ENCODE peak calls at places on chromosomes 3 and 15, in ten cellular contexts. T is cardiac fibroblast, K is Calu3, Z is GM06990, M is MCF 10A, I is lower leg skin, J is esophagus squamous epithelium, V is hepatocyte, Q is GM12865, N is thoracic aorta. B is an unnamed sample.

GRCh38 chr15:88258021-88258641 is 1.6 kb upstream of the NTRK3 start:
- DNase-seq in T (no peak), K (no peak), Z (no peak), M (no peak), I (no peak), J (no peak), V (peak; percentile 53), Q (no peak), N (peak; percentile 32), B (no peak)

GRCh38 chr15:39181348-39181747 is 399.5 kb upstream of the THBS1 start:
- DNase-seq in T (no peak), K (no peak), Z (no peak), M (no peak), I (no peak), J (no peak), V (no peak), Q (no peak), N (no peak), B (no peak)

GRCh38 chr3:64238971-64239667 is 13.9 kb upstream of the PRICKLE2 start:
- DNase-seq in T (peak; percentile 97), K (peak; percentile 75), Z (no peak), M (peak; percentile 79), I (no peak), J (no peak), V (peak; percentile 87), Q (no peak), N (peak; percentile 26), B (peak; percentile 25)

GRCh38 chr3:52041118-52041847 is 15.1 kb downstream of the DUSP7 start:
- DNase-seq in T (no peak), K (no peak), Z (no peak), M (no peak), I (no peak), J (no peak), V (peak; percentile 37), Q (no peak), N (no peak), B (no peak)

GRCh38 chr3:133837487-133838295 is 32.1 kb downstream of the SRPRB start:
- DNase-seq in T (no peak), K (no peak), Z (no peak), M (no peak), I (no peak), J (no peak), V (no peak), Q (no peak), N (no peak), B (no peak)

GRCh38 chr3:16329792-16330061 is 64.7 kb downstream of the OXNAD1 start:
- DNase-seq in T (no peak), K (no peak), Z (no peak), M (no peak), I (no peak), J (no peak), V (no peak), Q (no peak), N (no peak), B (no peak)

GRCh38 chr3:77407454-77407853 is 367.6 kb downstream of the ROBO2 start:
- DNase-seq in T (no peak), K (no peak), Z (no peak), M (no peak), I (no peak), J (no peak), V (no peak), Q (no peak), N (no peak), B (no peak)

GRCh38 chr3:159896543-159896942 is 92.1 kb upstream of the IL12A start:
- DNase-seq in T (no peak), K (no peak), Z (no peak), M (no peak), I (no peak), J (no peak), V (no peak), Q (no peak), N (no peak), B (no peak)

GRCh38 chr15:79195239-79195638 is 87.3 kb upstream of the ANKRD34C start:
- DNase-seq in T (no peak), K (no peak), Z (no peak), M (no peak), I (no peak), J (no peak), V (no peak), Q (no peak), N (no peak), B (no peak)

GRCh38 chr15:52653451-52653964 is 25.7 kb downstream of the ATOSA start:
- DNase-seq in T (peak; percentile 96), K (peak; percentile 10), Z (no peak), M (peak; percentile 92), I (no peak), J (no peak), V (peak; percentile 11), Q (no peak), N (no peak), B (no peak)

GRCh38 chr3:30908466-30909037 is 14.1 kb upstream of the GADL1 start:
- DNase-seq in T (no peak), K (no peak), Z (no peak), M (no peak), I (no peak), J (no peak), V (no peak), Q (no peak), N (no peak), B (no peak)

GRCh38 chr3:128283429-128283828 is 130.1 kb downstream of the EEFSEC start:
- DNase-seq in T (no peak), K (no peak), Z (no peak), M (no peak), I (no peak), J (no peak), V (no peak), Q (no peak), N (no peak), B (no peak)

GRCh38 chr3:72995337-72995736 is 1.3 kb upstream of the PPP4R2 start:
- DNase-seq in T (no peak), K (no peak), Z (no peak), M (no peak), I (peak; percentile 30), J (no peak), V (peak; percentile 11), Q (no peak), N (no peak), B (no peak)

GRCh38 chr3:72996121-72996472 is 514 bp upstream of the PPP4R2 start:
- DNase-seq in T (no peak), K (no peak), Z (no peak), M (no peak), I (no peak), J (no peak), V (no peak), Q (no peak), N (no peak), B (no peak)

GRCh38 chr3:72990701-72991395 is 5.8 kb upstream of the PPP4R2 start:
- DNase-seq in T (no peak), K (no peak), Z (no peak), M (peak; percentile 48), I (no peak), J (no peak), V (no peak), Q (no peak), N (no peak), B (no peak)

GRCh38 chr3:72991522-72991921 is 5.1 kb upstream of the PPP4R2 start:
- DNase-seq in T (no peak), K (no peak), Z (no peak), M (no peak), I (no peak), J (no peak), V (no peak), Q (no peak), N (no peak), B (no peak)

DNA sequence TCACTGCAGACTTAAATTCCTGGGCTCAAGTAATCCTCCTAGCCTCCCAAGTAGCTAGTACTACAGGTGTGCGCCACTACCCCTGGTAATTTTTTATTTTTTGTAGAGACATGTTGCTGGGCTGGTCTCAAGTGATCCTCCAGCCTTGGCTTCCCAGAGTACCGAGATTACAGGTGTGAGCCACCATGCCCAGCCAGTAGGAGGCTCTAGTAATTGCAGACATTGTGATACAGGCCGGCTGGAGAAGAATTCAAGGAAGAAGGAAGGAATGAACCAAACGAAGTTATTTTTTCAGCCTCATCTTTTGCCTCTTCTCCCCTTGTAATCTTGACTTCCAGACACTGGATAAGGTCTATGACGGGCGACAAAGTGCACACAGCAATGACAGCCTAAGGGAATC is 3.2 kb upstream of the PPP4R2 start:
- DNase-seq in T (no peak), K (no peak), Z (no peak), M (no peak), I (no peak), J (no peak), V (no peak), Q (no peak), N (no peak), B (no peak)
- TF ChIP-seq CTCF in T (no peak), K (no peak), Z (no peak), M (no peak), I (no peak), J (no peak), V (no peak), Q (peak; percentile 18), N (no peak), B (no peak)

GRCh38 chr15:60932051-60932915 is 296.8 kb downstream of the RORA start:
- DNase-seq in T (peak; percentile 80), K (peak; percentile 81), Z (no peak), M (peak; percentile 98), I (peak; percentile 72), J (no peak), V (no peak), Q (peak; percentile 54), N (peak; percentile 42), B (no peak)
- TF ChIP-seq CTCF in T (peak; percentile 18), K (no peak), Z (peak; percentile 44), M (peak; percentile 67), I (no peak), J (peak; percentile 46), V (peak; percentile 3), Q (peak; percentile 55), N (no peak), B (no peak)

DNA sequence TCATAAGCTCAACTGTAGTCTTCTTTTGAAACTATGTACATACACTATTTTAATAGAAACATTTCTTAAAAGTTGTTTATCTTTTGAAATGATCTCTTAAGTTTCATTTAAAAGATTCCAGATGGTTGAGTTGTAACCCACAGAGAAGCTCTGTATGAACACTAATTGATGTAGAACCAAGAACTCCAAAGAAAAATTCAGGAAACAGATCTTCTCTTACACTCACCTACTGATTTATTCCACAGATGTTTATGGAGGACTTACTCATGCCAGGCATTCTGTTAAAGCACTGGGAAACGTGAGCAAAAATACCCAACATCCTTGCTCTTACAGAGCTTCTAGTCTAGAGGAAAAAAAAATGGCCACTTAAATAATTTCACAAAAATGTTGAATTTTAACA is 551.1 kb downstream of the NAALADL2 start:
- DNase-seq in T (no peak), K (no peak), Z (no peak), M (no peak), I (no peak), J (no peak), V (no peak), Q (no peak), N (no peak), B (no peak)
- TF ChIP-seq CTCF in T (no peak), K (no peak), Z (no peak), M (no peak), I (no peak), J (no peak), V (no peak), Q (no peak), N (no peak), B (no peak)

DNA sequence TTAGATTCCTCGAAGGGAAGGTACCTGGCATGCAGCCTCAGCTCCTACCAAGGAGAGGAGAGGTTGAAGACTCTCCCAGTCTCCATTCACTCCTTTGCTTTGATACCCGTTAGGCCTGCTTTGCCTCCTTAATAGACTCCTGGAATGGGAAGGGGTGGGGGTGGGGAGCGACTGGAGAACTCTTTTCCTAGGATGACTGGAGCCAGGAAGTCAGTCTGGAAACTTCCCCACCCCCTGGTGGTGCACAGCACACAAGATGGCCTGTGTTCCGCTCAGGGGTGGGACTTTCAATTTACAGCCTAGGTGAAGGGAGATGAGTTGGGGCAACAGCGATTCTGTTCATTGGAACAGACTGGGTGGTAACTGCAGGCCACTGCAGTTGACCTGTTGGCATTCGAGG is 21.4 kb upstream of the CELF6 start:
- DNase-seq in T (peak; percentile 14), K (peak; percentile 9), Z (no peak), M (no peak), I (no peak), J (no peak), V (peak; percentile 34), Q (no peak), N (no peak), B (no peak)
- TF ChIP-seq CTCF in T (no peak), K (peak; percentile 20), Z (peak; percentile 26), M (no peak), I (no peak), J (no peak), V (peak; percentile 20), Q (no peak), N (no peak), B (no peak)